ENCODE peak calls at places on chromosomes 4 and X, in five cellular contexts. K is IMR-90, C is esophagus muscularis mucosa, O is sigmoid colon, W is adrenal gland. L is an unnamed sample. For H3K27me3, the result is how much of the 10 kb centered on the place peaks cover.

GRCh38 chr4:128810331-128810870 is 901 bp downstream of the JADE1 start:
- DNase-seq in O (peak), C (no peak), K (peak), W (peak), L (peak)

GRCh38 chr4:70768301-70768948 is 46.7 kb downstream of the RUFY3 start:
- DNase-seq in O (no peak), C (no peak), W (no peak), K (peak), L (no peak)

GRCh38 chr4:83108101-83108861 is 6.2 kb downstream of the PLAC8 start:
- DNase-seq in K (no peak), O (no peak), W (no peak), C (no peak), L (no peak)

GRCh38 chr4:54908744-54909143 is 216.7 kb downstream of the KDR start:
- DNase-seq in W (no peak), K (no peak), O (no peak), C (peak), L (no peak)

GRCh38 chrX:70613295-70613694 is 168.7 kb downstream of the DLG3 start:
- DNase-seq in O (no peak), C (no peak), K (peak), W (no peak), L (no peak)

GRCh38 chr4:153728151-153728550 is 31.7 kb downstream of the RNF175 start:
- DNase-seq in C (no peak), K (no peak), W (no peak), O (no peak), L (no peak)

GRCh38 chrX:69221239-69222102 is 56.2 kb upstream of the PJA1 start:
- DNase-seq in O (peak), K (no peak), W (no peak), C (no peak), L (no peak)

GRCh38 chr4:70722199-70722791 is 531 bp downstream of the RUFY3 start:
- DNase-seq in W (no peak), K (peak), C (no peak), O (no peak), L (peak)

GRCh38 chrX:40175416-40176255 is 77.9 kb upstream of the BCOR start:
- DNase-seq in K (no peak), W (peak), O (peak), C (no peak), L (peak)

GRCh38 chrX:20863649-20864048 is 510.6 kb upstream of the CNKSR2 start:
- DNase-seq in W (no peak), K (no peak), C (no peak), O (no peak), L (no peak)

GRCh38 chrX:20218809-20219505 is 47.8 kb downstream of the RPS6KA3 start:
- DNase-seq in C (no peak), W (no peak), K (peak), O (peak), L (peak)

GRCh38 chr4:103050736-103051436 is 25.7 kb downstream of the SLC9B2 start:
- DNase-seq in C (no peak), W (no peak), K (peak), O (no peak), L (no peak)

GRCh38 chr4:69321153-69321729 is 41.0 kb downstream of the UGT2B28 start:
- DNase-seq in O (no peak), C (no peak), W (no peak), K (no peak), L (no peak)

GRCh38 chr4:6779667-6780565 is 2.6 kb upstream of the KIAA0232 start:
- DNase-seq in K (peak), W (no peak), O (no peak), C (no peak), L (peak)

GRCh38 chr4:60605651-60606354 is 594.3 kb upstream of the ADGRL3 start:
- DNase-seq in K (peak), C (no peak), O (no peak), W (no peak), L (no peak)

GRCh38 chrX:48897157-48897620 is 379 bp downstream of the TIMM17B start:
- DNase-seq in K (peak), O (peak), W (peak), C (no peak), L (peak)

GRCh38 chrX:54193085-54193484 is 10.0 kb upstream of the FAM120C start:
- DNase-seq in W (no peak), C (no peak), O (no peak), K (no peak), L (no peak)

GRCh38 chr4:70559924-70560323 is 32.1 kb upstream of the AMBN start:
- DNase-seq in W (no peak), K (no peak), C (no peak), O (no peak), L (no peak)

GRCh38 chr4:182212211-182212761 is 30.9 kb upstream of the TENM3 start:
- DNase-seq in K (peak), C (peak), W (peak), O (no peak), L (no peak)

GRCh38 chrX:40383969-40384368 is 196.8 kb upstream of the ATP6AP2 start:
- DNase-seq in O (no peak), K (no peak), W (no peak), C (no peak), L (no peak)

GRCh38 chr4:27720010-27720766 is 859.5 kb downstream of the STIM2 start:
- DNase-seq in W (no peak), O (no peak), K (no peak), C (no peak), L (no peak)

GRCh38 chr4:61210186-61210939 is 10.2 kb downstream of the ADGRL3 start:
- DNase-seq in W (no peak), K (no peak), C (no peak), O (no peak), L (no peak)

GRCh38 chr4:52932586-52933482 is 70.7 kb downstream of the RASL11B start:
- DNase-seq in W (no peak), O (no peak), C (no peak), K (peak), L (no peak)

GRCh38 chr4:90027565-90027964 is 99.6 kb upstream of the CCSER1 start:
- DNase-seq in O (no peak), W (no peak), C (no peak), K (no peak), L (no peak)

GRCh38 chr4:186557486-186557885 is 2.1 kb upstream of the MTNR1A start:
- DNase-seq in W (no peak), K (peak), C (no peak), O (no peak), L (no peak)

GRCh38 chr4:2793920-2794706 is 1.2 kb downstream of the SH3BP2 start:
- DNase-seq in W (peak), C (no peak), O (peak), K (no peak), L (peak)

GRCh38 chrX:19040373-19040772 is 56.5 kb upstream of the PHKA2 start:
- DNase-seq in O (no peak), C (no peak), W (no peak), K (no peak), L (no peak)

GRCh38 chr4:149980941-149981340 is 97.3 kb upstream of the DCLK2 start:
- DNase-seq in W (peak), K (peak), O (peak), C (no peak), L (peak)

GRCh38 chr4:174036111-174036510 is 247.4 kb downstream of the FBXO8 start:
- DNase-seq in K (no peak), W (no peak), O (no peak), C (no peak), L (no peak)

GRCh38 chr4:89704651-89705395 is 132.1 kb downstream of the SNCA start:
- DNase-seq in C (no peak), K (no peak), W (no peak), O (no peak), L (no peak)

GRCh38 chr4:16289872-16290554 is 63.7 kb upstream of the TAPT1 start:
- DNase-seq in O (no peak), C (no peak), W (no peak), K (peak), L (no peak)

GRCh38 chr4:64718091-64718490 is 308.8 kb upstream of the TECRL start:
- DNase-seq in K (no peak), C (no peak), O (no peak), W (no peak), L (no peak)

GRCh38 chrX:47232803-47233332 is at the start of gene USP11:
- DNase-seq in O (peak), W (peak), C (no peak), K (peak), L (peak)
- TF ChIP-seq POLR2A in O (peak), W (peak), C (peak), K (peak), L (peak)

DNA sequence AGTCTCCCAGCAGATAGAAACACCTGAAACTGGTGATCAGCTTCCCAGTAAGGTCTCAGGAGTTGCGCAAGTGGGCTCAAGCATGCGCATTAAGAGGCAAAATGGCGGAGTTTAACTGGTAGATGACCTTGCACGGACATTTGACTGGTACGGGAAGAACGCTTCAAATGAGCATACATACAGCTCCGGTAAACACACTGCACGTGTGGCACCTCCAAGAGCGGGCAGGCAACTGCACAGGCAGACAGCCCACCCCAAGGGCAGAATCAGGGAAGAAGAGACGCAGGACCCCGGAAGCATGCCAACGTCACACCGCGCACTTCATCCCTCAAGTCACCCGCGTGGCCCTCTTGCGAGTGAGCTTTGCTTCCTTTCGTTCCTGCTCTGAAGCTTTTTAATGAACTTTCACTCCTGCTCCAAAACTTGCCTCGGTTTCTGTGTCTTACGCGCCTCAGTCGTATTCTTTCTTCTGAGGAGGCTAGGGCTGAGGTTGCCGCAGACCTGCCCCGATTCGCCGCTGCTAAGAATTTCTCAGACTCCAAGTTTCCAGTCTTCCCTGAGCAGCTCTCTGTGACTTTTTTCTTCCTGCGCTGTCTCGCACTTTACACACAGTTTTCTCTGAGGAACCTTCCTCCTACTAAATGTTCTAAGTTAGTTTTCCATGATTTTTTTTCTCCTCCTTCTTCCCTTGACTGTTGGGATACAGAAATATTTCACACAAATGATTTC is 180.7 kb upstream of the ZFP42 start:
- DNase-seq in K (peak), W (peak), C (no peak), O (no peak), L (peak)
- H3K4me3 ChIP-seq in K (peak), W (no peak), C (peak), O (peak), L (no peak)

GRCh38 chrX:33132569-33132968 is 78.8 kb downstream of the DMD start:
- DNase-seq in W (no peak), C (no peak), K (no peak), O (no peak), L (no peak)
- H3K27me3 ChIP-seq in W (under half), C (under half), K (under half), O (under half), L (under half)

DNA sequence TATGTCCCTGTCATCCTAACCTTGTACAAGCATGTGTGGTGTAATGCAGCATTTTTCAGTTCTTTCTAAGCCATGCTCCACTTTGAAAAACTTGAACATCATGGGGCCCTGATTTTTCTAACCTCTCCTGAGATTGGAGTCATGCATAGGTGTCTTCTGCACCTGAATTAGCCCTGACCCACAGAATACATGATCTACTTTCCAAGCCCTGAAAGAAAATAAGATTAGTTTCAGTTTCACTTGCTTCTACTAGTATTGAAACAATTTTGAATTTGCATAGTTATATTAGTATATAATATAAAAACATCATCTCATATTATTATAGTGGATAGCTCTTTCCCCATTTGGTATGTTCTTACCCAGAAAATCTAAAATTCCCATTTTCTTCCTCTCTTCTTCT is 178.2 kb downstream of the HS3ST1 start:
- DNase-seq in K (no peak), C (no peak), O (no peak), W (no peak), L (no peak)
- TF ChIP-seq POLR2A in K (no peak), C (no peak), O (no peak), W (no peak), L (no peak)

GRCh38 chr4:4820739-4821138 is 38.7 kb upstream of the MSX1 start:
- DNase-seq in O (no peak), C (no peak), W (no peak), K (no peak), L (no peak)
- H3K4me3 ChIP-seq in O (no peak), C (no peak), W (no peak), K (no peak), L (no peak)

GRCh38 chrX:15915959-15916703 is 61.5 kb upstream of the AP1S2 start:
- DNase-seq in W (no peak), K (peak), O (no peak), C (no peak), L (no peak)
- H3K27me3 ChIP-seq in W (under half), K (under half), O (under half), C (under half), L (under half)

GRCh38 chr4:77856152-77856551 is 6.5 kb upstream of the MRPL1 start:
- DNase-seq in C (no peak), W (no peak), O (no peak), K (no peak), L (no peak)

GRCh38 chr4:77854431-77855111 is 8.1 kb upstream of the MRPL1 start:
- DNase-seq in O (no peak), K (no peak), C (no peak), W (no peak), L (no peak)

GRCh38 chr4:77849278-77849965 is 13.2 kb upstream of the MRPL1 start:
- DNase-seq in K (no peak), C (no peak), W (no peak), O (no peak), L (no peak)

DNA sequence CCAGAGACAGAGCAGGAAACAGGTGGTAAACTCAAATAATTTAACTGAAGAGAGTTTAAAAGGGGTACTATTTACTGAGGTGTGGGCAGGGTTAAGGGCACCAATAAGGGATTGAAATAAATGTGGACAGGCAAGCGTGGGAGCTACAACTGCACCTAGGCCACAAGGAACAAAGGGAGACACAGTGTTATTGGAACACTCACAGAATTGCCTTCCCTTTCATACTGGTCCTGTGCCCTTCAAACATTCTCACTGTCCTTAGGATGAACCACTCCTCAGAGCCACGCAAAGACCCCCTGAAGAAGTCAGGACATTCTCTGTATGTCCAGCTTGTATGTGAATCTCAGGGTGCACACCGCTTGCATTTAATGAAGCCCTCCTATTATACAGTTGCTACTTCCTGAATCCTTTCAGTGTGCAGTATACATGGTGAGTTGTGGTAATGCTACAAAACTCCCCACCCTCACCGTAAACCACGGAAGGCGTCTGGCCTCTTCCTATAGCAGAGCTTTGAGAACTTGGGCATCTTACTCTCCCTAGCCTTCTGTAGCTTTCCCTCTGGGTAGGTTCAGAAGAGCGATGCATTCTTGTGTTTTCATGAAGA is 9.6 kb upstream of the MRPL1 start:
- DNase-seq in K (no peak), C (no peak), O (no peak), W (no peak), L (no peak)
- TF ChIP-seq POLR2A in K (no peak), C (no peak), O (no peak), W (no peak), L (no peak)

GRCh38 chr4:80125252-80126177 is 52.5 kb upstream of the ANTXR2 start:
- DNase-seq in O (no peak), K (peak), W (no peak), C (no peak), L (no peak)
- H3K4me3 ChIP-seq in O (no peak), K (no peak), W (no peak), C (no peak), L (no peak)

GRCh38 chr4:1521821-1522361 is 115.6 kb upstream of the NKX1-1 start:
- DNase-seq in W (no peak), O (peak), K (no peak), C (no peak), L (no peak)
- H3K27me3 ChIP-seq in W (under half), O (half or more), K (half or more), C (half or more), L (under half)